ENCODE peak calls at places on chromosomes 13 and 19, in eight cellular contexts. N is AG10803; M is left ventricle myocardium inferior; V is NCI-H2171; R is GM20000; W is heart right ventricle; S is activated CD4-positive, alpha-beta T cell treated with anti-CD3 and anti-CD28 coated beads, Interleukin-2, amount 10 ng/mL, durations not matched to agents 7 days and 5 days; X is mucosa of descending colon. B is an unnamed sample.

GRCh38 chr19:31675187-31675913 is 326.1 kb upstream of the TSHZ3 start:
- DNase-seq in S (no peak), V (no peak), X (no peak), M (no peak), N (peak; percentile 50), W (no peak), R (no peak), B (no peak)

GRCh38 chr19:18654469-18654868 is 17.6 kb downstream of the KLHL26 start:
- DNase-seq in S (no peak), M (no peak), N (no peak), W (no peak), X (no peak), V (no peak), R (no peak), B (no peak)

GRCh38 chr19:51099070-51099382 is 9.2 kb downstream of the CTU1 start:
- DNase-seq in M (no peak), W (no peak), V (no peak), R (no peak), N (no peak), X (no peak), S (no peak), B (no peak)

GRCh38 chr19:55657004-55657747 is 2.3 kb downstream of the U2AF2 start:
- DNase-seq in R (no peak), N (no peak), X (no peak), V (no peak), S (no peak), W (no peak), M (no peak), B (peak; percentile 57)

GRCh38 chr19:8206147-8207087 is 2.8 kb upstream of the CERS4 start:
- DNase-seq in V (no peak), S (no peak), R (no peak), N (no peak), M (no peak), W (no peak), X (no peak), B (peak; percentile 78)

GRCh38 chr19:9981406-9982260 is 28.7 kb downstream of the COL5A3 start:
- DNase-seq in R (no peak), X (no peak), W (no peak), M (no peak), S (no peak), V (no peak), N (no peak), B (no peak)

GRCh38 chr13:65336916-65337315 is 1893.2 kb downstream of the PCDH9 start:
- DNase-seq in R (no peak), S (no peak), W (no peak), V (no peak), N (peak; percentile 4), X (no peak), M (no peak), B (no peak)

GRCh38 chr19:35559281-35559659 is 4.2 kb downstream of the ATP4A start:
- DNase-seq in R (peak; percentile 81), M (no peak), X (no peak), N (no peak), V (no peak), S (no peak), W (no peak), B (no peak)

GRCh38 chr19:47707135-47707925 is 5.9 kb upstream of the EHD2 start:
- DNase-seq in W (peak; percentile 68), S (peak; percentile 83), R (peak; percentile 84), M (peak; percentile 66), X (peak; percentile 65), V (peak; percentile 44), N (peak; percentile 68), B (peak; percentile 74)

GRCh38 chr13:24279267-24279666 is 30.1 kb upstream of the C1QTNF9 start:
- DNase-seq in N (no peak), M (no peak), V (no peak), R (no peak), W (no peak), X (no peak), S (no peak), B (no peak)

GRCh38 chr19:51371186-51371690 is 1.2 kb downstream of the NKG7 start:
- DNase-seq in R (no peak), N (no peak), V (no peak), M (no peak), X (no peak), W (no peak), S (no peak), B (no peak)

GRCh38 chr19:1227655-1228054 is 10.2 kb downstream of the CBARP start:
- DNase-seq in X (peak; percentile 72), W (no peak), R (no peak), S (no peak), M (no peak), N (no peak), V (no peak), B (no peak)

GRCh38 chr19:33628921-33629825 is 7.4 kb downstream of the CHST8 start:
- DNase-seq in R (no peak), M (no peak), S (no peak), X (no peak), N (no peak), W (no peak), V (no peak), B (no peak)

GRCh38 chr13:113926951-113927660 is 46.8 kb downstream of the C13orf46 start:
- DNase-seq in W (peak; percentile 63), S (no peak), X (no peak), R (no peak), M (peak; percentile 64), V (no peak), N (peak; percentile 43), B (no peak)

GRCh38 chr13:78777973-78778372 is 119.0 kb upstream of the OBI1 start:
- DNase-seq in W (no peak), S (no peak), N (no peak), X (no peak), R (no peak), M (no peak), V (peak; percentile 14), B (no peak)

GRCh38 chr19:55481148-55482127 is 3.5 kb upstream of the NAT14 start:
- DNase-seq in S (no peak), R (no peak), M (no peak), N (no peak), V (no peak), W (peak; percentile 11), X (peak; percentile 48), B (no peak)

GRCh38 chr19:19451429-19452240 is 46.2 kb downstream of the GATAD2A start:
- DNase-seq in X (no peak), R (peak; percentile 57), W (no peak), V (no peak), S (peak; percentile 43), N (peak; percentile 17), M (no peak), B (no peak)